ENCODE peak calls at places on chromosomes 1 and 21, in seven cellular contexts. F is stimulated activated CD4-positive, alpha-beta T cell treated with anti-CD3 and anti-CD28 coated beads, Interleukin-15, amount 100 ng/mL, for 1 hour; Y is kidney; Z is Panc1; U is Daoy; J is ovary; B is WTC11. T is an unnamed sample.

GRCh38 chr1:196387766-196388165 is 220.5 kb downstream of the KCNT2 start:
- DNase-seq in F (no peak), B (no peak), Z (no peak), U (no peak), J (no peak), Y (no peak), T (no peak)

GRCh38 chr21:45303751-45304150 is 16.1 kb upstream of the POFUT2 start:
- DNase-seq in B (no peak), Y (peak; percentile 68), Z (no peak), F (no peak), U (no peak), J (peak; percentile 35), T (no peak)

GRCh38 chr1:48493970-48494769 is 22.2 kb upstream of the SPATA6 start:
- DNase-seq in F (no peak), Y (no peak), U (peak; percentile 78), J (peak; percentile 17), Z (no peak), B (no peak), T (no peak)

GRCh38 chr21:14273736-14274538 is 58.0 kb downstream of the RBM11 start:
- DNase-seq in J (no peak), Z (no peak), B (peak; percentile 65), U (peak; percentile 24), F (no peak), Y (peak; percentile 92), T (no peak)

GRCh38 chr1:226611301-226611700 is 62.7 kb downstream of the STUM start:
- DNase-seq in J (no peak), Y (no peak), Z (no peak), F (no peak), U (no peak), B (peak; percentile 31), T (no peak)

GRCh38 chr1:207264663-207265270 is 56.7 kb upstream of the CD55 start:
- DNase-seq in J (no peak), U (no peak), F (no peak), Y (no peak), Z (no peak), B (no peak), T (no peak)

GRCh38 chr1:58584082-58584895 is 7.2 kb upstream of the TACSTD2 start:
- DNase-seq in F (no peak), Z (no peak), U (peak; percentile 98), B (no peak), J (peak; percentile 73), Y (peak; percentile 91), T (no peak)

GRCh38 chr1:18643154-18644012 is 12.7 kb downstream of the PAX7 start:
- DNase-seq in Z (no peak), F (no peak), B (peak; percentile 51), J (no peak), Y (no peak), U (peak; percentile 67), T (no peak)

GRCh38 chr1:27166351-27166802 is 11.5 kb upstream of the SLC9A1 start:
- DNase-seq in B (no peak), U (no peak), J (no peak), Z (no peak), Y (no peak), F (no peak), T (no peak)

GRCh38 chr1:228282329-228283042 is 74.6 kb downstream of the OBSCN start:
- DNase-seq in J (no peak), B (peak; percentile 10), F (no peak), Y (peak; percentile 50), Z (no peak), U (no peak), T (no peak)

GRCh38 chr1:1914101-1914811 is 804 bp upstream of the CALML6 start:
- DNase-seq in Z (no peak), U (no peak), B (no peak), F (no peak), Y (peak; percentile 59), J (no peak), T (no peak)

GRCh38 chr1:57503337-57503736 is 79.5 kb upstream of the DAB1 start:
- DNase-seq in Z (no peak), U (no peak), J (no peak), B (no peak), Y (no peak), F (no peak), T (no peak)

GRCh38 chr1:36163426-36163825 is 7.5 kb downstream of the MAP7D1 start:
- DNase-seq in B (no peak), U (no peak), F (no peak), J (no peak), Y (no peak), Z (no peak), T (no peak)

GRCh38 chr1:151512326-151512725 is 1.1 kb downstream of the CGN start:
- DNase-seq in Y (no peak), Z (no peak), U (no peak), B (no peak), F (no peak), J (no peak), T (no peak)

GRCh38 chr1:54229281-54229891 is 29.4 kb downstream of the MRPL37 start:
- DNase-seq in J (peak; percentile 53), B (no peak), Z (no peak), F (no peak), U (peak; percentile 61), Y (peak; percentile 67), T (no peak)

GRCh38 chr1:54838565-54839180 is 37.5 kb upstream of the TTC22 start:
- DNase-seq in Y (no peak), J (no peak), F (no peak), B (no peak), U (no peak), Z (no peak), T (no peak)

GRCh38 chr1:94698341-94698740 is 121.8 kb upstream of the SLC44A3 start:
- DNase-seq in Y (no peak), F (no peak), Z (no peak), U (peak; percentile 44), J (no peak), B (no peak), T (no peak)

GRCh38 chr1:8439015-8439702 is 121.2 kb downstream of the SLC45A1 start:
- DNase-seq in B (peak; percentile 72), U (peak; percentile 79), F (no peak), Z (no peak), J (peak; percentile 77), Y (peak; percentile 90), T (no peak)

GRCh38 chr1:151823175-151823574 is 8.4 kb downstream of the RORC start:
- DNase-seq in Y (no peak), Z (no peak), J (no peak), U (no peak), F (no peak), B (no peak), T (no peak)

GRCh38 chr1:12600335-12600734 is 17.7 kb downstream of the DHRS3 start:
- DNase-seq in F (no peak), J (peak; percentile 61), Y (no peak), Z (no peak), B (no peak), U (no peak), T (no peak)

GRCh38 chr1:167197692-167198091 is 23.0 kb upstream of the POU2F1 start:
- DNase-seq in U (peak; percentile 23), B (no peak), Z (no peak), J (no peak), F (no peak), Y (no peak), T (no peak)

GRCh38 chr1:36989260-36989659 is 45.1 kb downstream of the GRIK3 start:
- DNase-seq in Y (no peak), J (no peak), B (no peak), Z (no peak), U (no peak), F (no peak), T (no peak)

GRCh38 chr1:171715813-171716251 is 26.0 kb downstream of the VAMP4 start:
- DNase-seq in U (no peak), Y (no peak), J (no peak), B (no peak), F (no peak), Z (no peak), T (no peak)

GRCh38 chr1:37147397-37147831 is 113.1 kb upstream of the GRIK3 start:
- DNase-seq in Z (no peak), U (no peak), Y (no peak), B (no peak), J (no peak), F (no peak), T (no peak)

GRCh38 chr1:37795340-37796110 is 1.9 kb downstream of the MANEAL start:
- DNase-seq in U (peak; percentile 75), F (no peak), Y (peak; percentile 80), J (peak; percentile 42), B (peak; percentile 85), Z (no peak), T (peak; percentile 31)

GRCh38 chr21:35923971-35924370 is 136.4 kb downstream of the SETD4 start:
- DNase-seq in F (no peak), U (peak; percentile 23), Y (no peak), Z (no peak), J (no peak), B (no peak), T (no peak)

GRCh38 chr1:150168960-150169565 is 19.3 kb downstream of the PLEKHO1 start:
- DNase-seq in Y (no peak), J (peak; percentile 82), B (peak; percentile 83), Z (peak; percentile 39), F (peak; percentile 22), U (peak; percentile 73), T (no peak)

GRCh38 chr1:227734546-227734857 is 600 bp downstream of the JMJD4 start:
- DNase-seq in Z (no peak), F (no peak), Y (no peak), U (no peak), J (no peak), B (no peak), T (no peak)

GRCh38 chr1:28176492-28177470 is at the start of gene PTAFR:
- DNase-seq in J (no peak), F (no peak), Y (no peak), Z (no peak), B (no peak), U (no peak), T (no peak)

GRCh38 chr1:90174246-90174645 is 179.3 kb downstream of the ZNF326 start:
- DNase-seq in U (no peak), Z (no peak), B (no peak), F (no peak), Y (no peak), J (no peak), T (no peak)

GRCh38 chr1:162678439-162678838 is 46.2 kb downstream of the DDR2 start:
- DNase-seq in Y (no peak), B (no peak), U (peak; percentile 38), F (no peak), J (peak; percentile 75), Z (peak; percentile 54), T (no peak)

GRCh38 chr1:23446644-23447310 is 22.2 kb upstream of the TCEA3 start:
- DNase-seq in Z (no peak), Y (no peak), U (no peak), B (no peak), F (no peak), J (no peak), T (no peak)

GRCh38 chr1:222299524-222299923 is 248.4 kb downstream of the HHIPL2 start:
- DNase-seq in Y (no peak), Z (no peak), J (no peak), U (no peak), B (no peak), F (no peak), T (no peak)

GRCh38 chr1:104933846-104934245 is 1184.1 kb downstream of the AMY1C start:
- DNase-seq in Z (no peak), Y (no peak), F (no peak), B (no peak), J (no peak), U (no peak), T (no peak)

GRCh38 chr1:196607940-196608339 is 300 bp downstream of the KCNT2 start:
- DNase-seq in Y (no peak), Z (no peak), F (no peak), U (peak; percentile 8), B (no peak), J (no peak), T (no peak)

T was measured in iPS DF 6.9.